ENCODE peak calls at places on chromosome 3, in six cellular contexts. Y, X, P, C, T and A are unnamed samples.

GRCh38 chr3:41580274-41580959 is 381.1 kb downstream of the CTNNB1 start:
- DNase-seq in C (no peak), P (no peak), Y (no peak), T (no peak), X (no peak), A (no peak)

GRCh38 chr3:70531063-70531657 is 218.7 kb upstream of the MDFIC2 start:
- DNase-seq in Y (peak), X (no peak), C (peak), T (peak), P (peak), A (peak)

GRCh38 chr3:50950591-50950990 is 275.9 kb downstream of the DOCK3 start:
- DNase-seq in C (no peak), T (no peak), P (no peak), Y (no peak), X (no peak), A (no peak)

GRCh38 chr3:3821780-3822179 is 22.5 kb downstream of the LRRN1 start:
- DNase-seq in C (no peak), T (no peak), Y (no peak), X (no peak), P (no peak), A (no peak)

GRCh38 chr3:66165679-66166078 is 55.1 kb upstream of the SLC25A26 start:
- DNase-seq in C (no peak), T (no peak), Y (peak), X (no peak), P (no peak), A (no peak)

GRCh38 chr3:59131016-59131771 is 81.4 kb upstream of the CFAP20DC start:
- DNase-seq in Y (no peak), T (no peak), X (no peak), P (no peak), C (no peak), A (no peak)

GRCh38 chr3:123336441-123336851 is 112.4 kb downstream of the ADCY5 start:
- DNase-seq in T (no peak), C (no peak), Y (no peak), X (no peak), P (no peak), A (no peak)

GRCh38 chr3:112693186-112693585 is 52.2 kb upstream of the CCDC80 start:
- DNase-seq in X (no peak), P (peak), T (no peak), Y (no peak), C (no peak), A (peak)

GRCh38 chr3:156029208-156029607 is 91.2 kb upstream of the KCNAB1 start:
- DNase-seq in X (no peak), T (no peak), P (no peak), C (no peak), Y (no peak), A (no peak)

DNA sequence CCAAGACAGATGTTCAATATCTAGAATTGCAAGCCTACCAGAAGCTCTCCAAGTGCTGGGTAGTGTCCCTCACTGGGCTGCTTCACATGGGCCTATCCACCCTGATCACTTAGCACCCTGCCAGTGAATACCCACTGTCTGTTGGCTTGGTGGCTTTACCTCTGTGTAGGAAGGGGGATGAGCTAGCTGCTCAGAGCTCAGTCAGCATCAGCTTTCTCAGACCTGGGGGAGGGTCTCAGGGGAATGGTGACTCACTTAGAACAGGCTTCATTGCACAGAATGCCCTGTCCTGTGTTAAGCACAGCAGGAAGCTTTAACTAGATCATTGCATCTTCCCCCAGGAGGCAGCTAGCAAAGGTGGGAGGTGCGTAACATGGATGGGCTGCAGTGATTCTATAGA is 209.8 kb downstream of the PDCD6IP start:
- DNase-seq in P (no peak), X (no peak), Y (no peak), T (no peak), C (no peak), A (peak)
- TF ChIP-seq MYC in P (no peak), X (no peak), Y (no peak), T (no peak), C (no peak), A (no peak)

GRCh38 chr3:85475346-85475745 is 516.6 kb downstream of the CADM2 start:
- DNase-seq in T (no peak), Y (no peak), P (no peak), X (no peak), C (no peak), A (no peak)
- TF ChIP-seq MYC in T (no peak), Y (no peak), P (no peak), X (no peak), C (no peak), A (no peak)

GRCh38 chr3:194272221-194272620 is 78.9 kb downstream of the CPN2 start:
- DNase-seq in C (no peak), X (no peak), T (no peak), Y (no peak), P (no peak), A (no peak)

GRCh38 chr3:194269610-194270145 is 81.5 kb downstream of the CPN2 start:
- DNase-seq in C (no peak), Y (peak), X (no peak), P (no peak), T (peak), A (no peak)

GRCh38 chr3:194271459-194272035 is 79.6 kb downstream of the CPN2 start:
- DNase-seq in P (no peak), T (peak), X (no peak), C (no peak), Y (no peak), A (peak)

GRCh38 chr3:194268659-194269487 is 82.3 kb downstream of the CPN2 start:
- DNase-seq in P (no peak), X (no peak), T (no peak), C (no peak), Y (no peak), A (no peak)

GRCh38 chr3:194270627-194271458 is 80.3 kb downstream of the CPN2 start:
- DNase-seq in C (peak), P (no peak), T (peak), X (no peak), Y (no peak), A (peak)
- TF ChIP-seq MYC in C (no peak), P (no peak), T (no peak), X (no peak), Y (no peak), A (no peak)

GRCh38 chr3:10995871-10996270 is 3.3 kb downstream of the SLC6A1 start:
- DNase-seq in X (no peak), C (no peak), T (no peak), P (no peak), Y (no peak), A (no peak)
- TF ChIP-seq MYC in X (no peak), C (no peak), T (no peak), P (no peak), Y (no peak), A (no peak)

GRCh38 chr3:182500294-182500693 is 293.0 kb upstream of the ATP11B start:
- DNase-seq in Y (no peak), P (no peak), C (no peak), X (no peak), T (no peak), A (no peak)
- TF ChIP-seq MYC in Y (no peak), P (no peak), C (no peak), X (no peak), T (no peak), A (no peak)